ENCODE peak calls at places on chromosomes 6 and 20, in five cellular contexts. J, E, S, V and D are unnamed samples.

GRCh38 chr20:45826381-45827019 is 612 bp downstream of the TNNC2 start:
- DNase-seq in J (peak), E (no peak), S (no peak), V (no peak), D (no peak)

GRCh38 chr20:46811328-46812084 is 83.1 kb upstream of the EYA2 start:
- DNase-seq in J (no peak), E (no peak), S (no peak), V (peak), D (no peak)

GRCh38 chr20:34938466-34939163 is 17.0 kb downstream of the GSS start:
- DNase-seq in J (no peak), E (no peak), S (peak), V (peak), D (peak)

GRCh38 chr6:38552136-38552535 is 87.6 kb downstream of the BTBD9 start:
- DNase-seq in J (no peak), E (no peak), S (no peak), V (no peak), D (peak)

GRCh38 chr6:107647439-107647948 is 157.6 kb downstream of the SOBP start:
- DNase-seq in J (no peak), E (no peak), S (no peak), V (no peak), D (no peak)

GRCh38 chr20:53829086-53829703 is 235.6 kb upstream of the ZNF217 start:
- DNase-seq in J (peak), E (peak), S (no peak), V (no peak), D (peak)

GRCh38 chr6:95084867-95085266 is 492.5 kb upstream of the MANEA start:
- DNase-seq in J (no peak), E (no peak), S (no peak), V (no peak), D (no peak)

GRCh38 chr6:146881228-146882181 is 282.7 kb downstream of the ADGB start:
- DNase-seq in J (no peak), E (no peak), S (no peak), V (no peak), D (peak)

GRCh38 chr20:62936996-62937352 is 973 bp upstream of the GID8 start:
- DNase-seq in J (peak), E (no peak), S (no peak), V (no peak), D (no peak)

GRCh38 chr20:5511930-5512329 is 195.2 kb upstream of the PROKR2 start:
- DNase-seq in J (no peak), E (no peak), S (no peak), V (no peak), D (peak)

GRCh38 chr20:1296922-1297321 is 30.8 kb downstream of the SNPH start:
- DNase-seq in J (no peak), E (no peak), S (no peak), V (no peak), D (no peak)

GRCh38 chr6:4804095-4804494 is 27.9 kb downstream of the CDYL start:
- DNase-seq in J (peak), E (peak), S (no peak), V (no peak), D (no peak)

GRCh38 chr6:149983145-149983544 is 19.4 kb downstream of the ULBP1 start:
- DNase-seq in J (no peak), E (no peak), S (no peak), V (no peak), D (no peak)

GRCh38 chr6:28985396-28986164 is 19.5 kb downstream of the ZNF311 start:
- DNase-seq in J (peak), E (peak), S (peak), V (peak), D (peak)

GRCh38 chr6:26400626-26401025 is 1.4 kb upstream of the BTN3A1 start:
- DNase-seq in J (no peak), E (no peak), S (no peak), V (no peak), D (peak)

GRCh38 chr20:35369804-35370203 is 42.0 kb downstream of the UQCC1 start:
- DNase-seq in J (peak), E (peak), S (no peak), V (no peak), D (no peak)

GRCh38 chr6:118542184-118542952 is 5.7 kb upstream of the PLN start:
- DNase-seq in J (peak), E (peak), S (no peak), V (no peak), D (no peak)

GRCh38 chr20:57498425-57499400 is 26.2 kb downstream of the CTCFL start:
- DNase-seq in J (no peak), E (peak), S (no peak), V (peak), D (peak)

GRCh38 chr6:105669232-105669631 is 266.4 kb upstream of the PREP start:
- DNase-seq in J (no peak), E (no peak), S (no peak), V (no peak), D (no peak)

GRCh38 chr6:75144396-75144795 is 61.5 kb downstream of the COL12A1 start:
- DNase-seq in J (no peak), E (no peak), S (no peak), V (no peak), D (no peak)